ENCODE peak calls at places on chromosomes 13 and 19, in five cellular contexts. One of them, this sample, is unnamed.

GRCh38 chr13:47934371-47934770 is 66.7 kb downstream of the SUCLA2 start:
- DNase-seq in stomach: no peak
- DNase-seq in CD8-positive, alpha-beta T cell: no peak
- DNase-seq in osteocyte: no peak
- DNase-seq in thoracic aorta: no peak
- DNase-seq in this sample: no peak

GRCh38 chr13:29696606-29697005 is 101.1 kb upstream of the SLC7A1 start:
- DNase-seq in osteocyte: no peak
- DNase-seq in CD8-positive, alpha-beta T cell: no peak
- DNase-seq in thoracic aorta: no peak
- DNase-seq in stomach: no peak
- DNase-seq in this sample: no peak

GRCh38 chr19:33133438-33134031 is 1.6 kb downstream of the WDR88 start:
- DNase-seq in CD8-positive, alpha-beta T cell: no peak
- DNase-seq in osteocyte: no peak
- DNase-seq in thoracic aorta: no peak
- DNase-seq in stomach: no peak
- DNase-seq in this sample: no peak

GRCh38 chr13:98447130-98447529 is 129.8 kb downstream of the STK24 start:
- DNase-seq in CD8-positive, alpha-beta T cell: no peak
- DNase-seq in stomach: no peak
- DNase-seq in osteocyte: no peak
- DNase-seq in thoracic aorta: no peak
- DNase-seq in this sample: no peak

GRCh38 chr13:113413178-113413897 is 40.0 kb downstream of the ADPRHL1 start:
- DNase-seq in stomach: no peak
- DNase-seq in osteocyte: no peak
- DNase-seq in thoracic aorta: peak
- DNase-seq in CD8-positive, alpha-beta T cell: no peak
- DNase-seq in this sample: no peak

GRCh38 chr19:37079238-37079637 is 1.0 kb downstream of the ZNF420 start:
- DNase-seq in CD8-positive, alpha-beta T cell: no peak
- DNase-seq in thoracic aorta: no peak
- DNase-seq in stomach: no peak
- DNase-seq in osteocyte: no peak
- DNase-seq in this sample: no peak

GRCh38 chr13:48862572-48862971 is 113.1 kb upstream of the FNDC3A start:
- DNase-seq in osteocyte: no peak
- DNase-seq in CD8-positive, alpha-beta T cell: no peak
- DNase-seq in thoracic aorta: no peak
- DNase-seq in stomach: no peak
- DNase-seq in this sample: no peak

GRCh38 chr13:34833562-34834182 is 108.4 kb upstream of the NBEA start:
- DNase-seq in thoracic aorta: no peak
- DNase-seq in osteocyte: no peak
- DNase-seq in stomach: no peak
- DNase-seq in CD8-positive, alpha-beta T cell: no peak
- DNase-seq in this sample: no peak

GRCh38 chr13:87311165-87311564 is 360.0 kb upstream of the SLITRK5 start:
- DNase-seq in CD8-positive, alpha-beta T cell: no peak
- DNase-seq in osteocyte: no peak
- DNase-seq in thoracic aorta: no peak
- DNase-seq in stomach: no peak
- DNase-seq in this sample: no peak

GRCh38 chr13:64239372-64239771 is 2823.7 kb upstream of the PCDH20 start:
- DNase-seq in CD8-positive, alpha-beta T cell: no peak
- DNase-seq in thoracic aorta: no peak
- DNase-seq in stomach: no peak
- DNase-seq in osteocyte: no peak
- DNase-seq in this sample: no peak

GRCh38 chr13:100125946-100126345 is 37.1 kb downstream of the PCCA start:
- DNase-seq in osteocyte: no peak
- DNase-seq in stomach: no peak
- DNase-seq in CD8-positive, alpha-beta T cell: no peak
- DNase-seq in thoracic aorta: no peak
- DNase-seq in this sample: no peak

GRCh38 chr13:33676045-33676699 is 141.8 kb upstream of the RFC3 start:
- DNase-seq in thoracic aorta: no peak
- DNase-seq in CD8-positive, alpha-beta T cell: no peak
- DNase-seq in osteocyte: no peak
- DNase-seq in stomach: peak
- DNase-seq in this sample: no peak

GRCh38 chr19:48370955-48371354 is 6.8 kb downstream of the SYNGR4 start:
- DNase-seq in osteocyte: no peak
- DNase-seq in thoracic aorta: no peak
- DNase-seq in CD8-positive, alpha-beta T cell: no peak
- DNase-seq in stomach: no peak
- DNase-seq in this sample: no peak

GRCh38 chr19:17706750-17707181 is 12.5 kb upstream of the MAP1S start:
- DNase-seq in osteocyte: no peak
- DNase-seq in stomach: no peak
- DNase-seq in CD8-positive, alpha-beta T cell: no peak
- DNase-seq in thoracic aorta: no peak
- DNase-seq in this sample: no peak

GRCh38 chr19:5480427-5480836 is 25.2 kb downstream of the ZNRF4 start:
- DNase-seq in CD8-positive, alpha-beta T cell: no peak
- DNase-seq in osteocyte: no peak
- DNase-seq in stomach: peak
- DNase-seq in thoracic aorta: no peak
- DNase-seq in this sample: no peak

GRCh38 chr13:63942372-63942771 is 2526.7 kb upstream of the PCDH20 start:
- DNase-seq in thoracic aorta: no peak
- DNase-seq in stomach: no peak
- DNase-seq in CD8-positive, alpha-beta T cell: no peak
- DNase-seq in osteocyte: no peak
- DNase-seq in this sample: no peak

DNA sequence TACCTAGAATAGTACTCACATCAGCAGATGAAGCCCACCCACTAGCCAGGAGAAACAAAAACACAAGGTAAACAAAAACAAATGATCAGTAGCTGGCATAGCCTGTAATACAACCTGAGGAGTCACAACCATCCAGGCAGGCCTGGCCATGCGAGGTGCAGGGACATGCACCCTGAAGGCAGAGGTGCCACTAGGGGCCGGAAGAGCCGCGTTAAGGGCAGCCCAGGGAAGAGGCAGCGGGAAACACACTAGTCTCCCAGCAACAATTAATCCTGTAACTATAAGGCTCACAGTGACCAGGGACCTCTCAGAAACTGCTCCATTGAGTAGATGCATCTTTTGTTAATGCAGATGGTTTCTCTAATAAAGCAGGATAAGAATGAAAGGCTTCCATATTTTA is 28.9 kb downstream of the ANKRD10 start:
- DNase-seq in thoracic aorta: no peak
- DNase-seq in osteocyte: no peak
- DNase-seq in CD8-positive, alpha-beta T cell: no peak
- DNase-seq in stomach: no peak
- DNase-seq in this sample: no peak
- TF ChIP-seq CTCF in thoracic aorta: no peak
- TF ChIP-seq CTCF in osteocyte: no peak
- TF ChIP-seq CTCF in CD8-positive, alpha-beta T cell: no peak
- TF ChIP-seq CTCF in stomach: no peak
- TF ChIP-seq CTCF in this sample: no peak

GRCh38 chr19:15702590-15702930 is 25.3 kb upstream of the OR10H2 start:
- DNase-seq in osteocyte: no peak
- DNase-seq in CD8-positive, alpha-beta T cell: no peak
- DNase-seq in thoracic aorta: no peak
- DNase-seq in stomach: peak
- DNase-seq in this sample: peak
- TF ChIP-seq CTCF in osteocyte: no peak
- TF ChIP-seq CTCF in CD8-positive, alpha-beta T cell: no peak
- TF ChIP-seq CTCF in thoracic aorta: no peak
- TF ChIP-seq CTCF in stomach: no peak
- TF ChIP-seq CTCF in this sample: no peak

DNA sequence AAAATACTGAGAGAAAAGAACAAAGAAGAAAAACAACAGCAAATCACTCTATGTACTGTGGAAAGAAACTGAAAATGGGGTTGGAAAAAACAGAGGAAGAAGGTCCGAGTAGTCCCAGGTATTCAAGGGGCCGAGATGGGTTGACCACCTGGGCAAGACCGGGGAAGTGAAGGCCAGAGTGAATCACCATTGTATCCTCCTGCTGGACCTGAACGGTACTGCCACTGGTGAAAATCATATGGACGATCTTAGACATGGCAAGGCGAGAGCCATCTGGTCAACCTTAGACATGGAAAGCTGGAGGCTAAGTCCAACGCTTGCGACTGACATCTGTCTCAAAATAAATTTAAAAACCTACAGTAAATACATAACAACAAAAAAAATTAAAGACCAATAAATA is 44.4 kb upstream of the ZNF91 start:
- DNase-seq in stomach: no peak
- DNase-seq in CD8-positive, alpha-beta T cell: no peak
- DNase-seq in thoracic aorta: no peak
- DNase-seq in osteocyte: no peak
- DNase-seq in this sample: no peak
- TF ChIP-seq CTCF in stomach: no peak
- TF ChIP-seq CTCF in CD8-positive, alpha-beta T cell: no peak
- TF ChIP-seq CTCF in thoracic aorta: no peak
- TF ChIP-seq CTCF in osteocyte: peak
- TF ChIP-seq CTCF in this sample: no peak

GRCh38 chr19:10433131-10433536 is 12.8 kb downstream of the PDE4A start:
- DNase-seq in CD8-positive, alpha-beta T cell: no peak
- DNase-seq in stomach: peak
- DNase-seq in osteocyte: no peak
- DNase-seq in thoracic aorta: no peak
- DNase-seq in this sample: no peak

GRCh38 chr19:10430505-10431253 is 10.3 kb downstream of the PDE4A start:
- DNase-seq in stomach: peak
- DNase-seq in CD8-positive, alpha-beta T cell: no peak
- DNase-seq in osteocyte: no peak
- DNase-seq in thoracic aorta: no peak
- DNase-seq in this sample: no peak

GRCh38 chr19:10431943-10432735 is 11.8 kb downstream of the PDE4A start:
- DNase-seq in osteocyte: no peak
- DNase-seq in stomach: peak
- DNase-seq in CD8-positive, alpha-beta T cell: peak
- DNase-seq in thoracic aorta: no peak
- DNase-seq in this sample: no peak

GRCh38 chr19:10432736-10433130 is 12.4 kb downstream of the PDE4A start:
- DNase-seq in thoracic aorta: no peak
- DNase-seq in CD8-positive, alpha-beta T cell: no peak
- DNase-seq in stomach: peak
- DNase-seq in osteocyte: no peak
- DNase-seq in this sample: no peak

GRCh38 chr19:10431254-10431942 is 11.1 kb downstream of the PDE4A start:
- DNase-seq in CD8-positive, alpha-beta T cell: no peak
- DNase-seq in stomach: peak
- DNase-seq in thoracic aorta: no peak
- DNase-seq in osteocyte: no peak
- DNase-seq in this sample: no peak
- TF ChIP-seq CTCF in CD8-positive, alpha-beta T cell: no peak
- TF ChIP-seq CTCF in stomach: no peak
- TF ChIP-seq CTCF in thoracic aorta: no peak
- TF ChIP-seq CTCF in osteocyte: no peak
- TF ChIP-seq CTCF in this sample: no peak

DNA sequence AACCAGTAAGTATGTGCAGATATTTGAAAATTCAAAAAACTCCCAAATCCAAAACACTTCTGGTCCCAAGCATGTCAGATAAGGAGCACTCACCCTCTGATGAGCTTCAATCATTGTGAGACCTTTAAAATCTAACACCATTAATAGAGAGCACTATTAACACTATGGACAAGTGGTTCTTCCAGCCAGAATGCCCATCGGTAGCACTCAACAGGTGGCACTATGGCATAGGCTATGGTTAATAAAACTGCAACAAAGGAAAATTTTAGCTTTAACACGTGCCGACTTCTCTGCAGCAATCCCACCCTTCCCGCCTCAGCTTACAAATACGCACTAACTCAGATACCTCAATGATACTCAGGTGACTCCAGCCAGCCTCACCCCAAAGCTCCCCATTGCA is 62.3 kb downstream of the COL4A2 start:
- DNase-seq in stomach: no peak
- DNase-seq in CD8-positive, alpha-beta T cell: no peak
- DNase-seq in thoracic aorta: no peak
- DNase-seq in osteocyte: no peak
- DNase-seq in this sample: no peak
- TF ChIP-seq CTCF in stomach: no peak
- TF ChIP-seq CTCF in CD8-positive, alpha-beta T cell: no peak
- TF ChIP-seq CTCF in thoracic aorta: no peak
- TF ChIP-seq CTCF in osteocyte: no peak
- TF ChIP-seq CTCF in this sample: no peak

This sample was measured in omental fat pad.